ENCODE peak calls at places on chromosomes 11 and 22, in six cellular contexts. B, H, S, V, Z and J are unnamed samples.
A peak's percentile ranks its signal among the peaks of the same experiment; 100 is the strongest.

GRCh38 chr11:126601550-126602215 is 246.2 kb downstream of the ST3GAL4 start:
- DNase-seq in B (no peak), S (no peak), Z (no peak), V (no peak), H (no peak), J (no peak)

GRCh38 chr22:21009638-21010425 is 5.1 kb upstream of the P2RX6 start:
- DNase-seq in Z (no peak), H (no peak), S (no peak), V (no peak), B (peak; percentile 23), J (no peak)

GRCh38 chr22:45197606-45198462 is 34.1 kb downstream of the NUP50 start:
- DNase-seq in H (no peak), S (peak; percentile 10), V (no peak), Z (no peak), B (no peak), J (no peak)

GRCh38 chr22:31616315-31616980 is 45.6 kb downstream of the PISD start:
- DNase-seq in V (no peak), S (no peak), Z (no peak), B (peak; percentile 66), H (peak; percentile 43), J (no peak)

GRCh38 chr11:77073328-77074001 is 6.7 kb downstream of the CAPN5 start:
- DNase-seq in Z (peak; percentile 79), V (peak; percentile 83), H (peak; percentile 47), S (peak; percentile 96), B (peak; percentile 75), J (peak; percentile 98)

GRCh38 chr11:74783241-74783871 is 34.7 kb downstream of the RNF169 start:
- DNase-seq in H (peak; percentile 34), Z (no peak), V (no peak), B (no peak), S (no peak), J (no peak)

GRCh38 chr22:30969532-30970355 is 679 bp downstream of the TUG1 start:
- DNase-seq in B (peak; percentile 79), S (no peak), H (peak; percentile 27), V (peak; percentile 38), Z (no peak), J (peak; percentile 64)

GRCh38 chr11:69919659-69920499 is 100.7 kb upstream of the FGF3 start:
- DNase-seq in Z (no peak), V (no peak), S (peak; percentile 14), H (no peak), B (peak; percentile 19), J (peak; percentile 35)

GRCh38 chr11:70510571-70510970 is 112.2 kb downstream of the CTTN start:
- DNase-seq in H (no peak), V (peak; percentile 5), B (no peak), Z (no peak), S (no peak), J (no peak)

GRCh38 chr22:45534339-45535192 is 31.9 kb downstream of the FBLN1 start:
- DNase-seq in S (peak; percentile 57), V (no peak), Z (no peak), H (no peak), B (no peak), J (peak; percentile 82)

GRCh38 chr11:92226331-92227232 is 2.0 kb downstream of the FAT3 start:
- DNase-seq in H (no peak), S (peak; percentile 14), V (no peak), B (peak; percentile 77), Z (peak; percentile 13), J (no peak)

GRCh38 chr11:107076832-107077231 is 58.6 kb upstream of the GUCY1A2 start:
- DNase-seq in S (no peak), H (no peak), V (no peak), Z (no peak), B (no peak), J (no peak)

GRCh38 chr22:30290679-30291333 is 1.5 kb upstream of the CASTOR1 start:
- DNase-seq in V (peak; percentile 86), B (peak; percentile 92), H (peak; percentile 38), S (peak; percentile 94), Z (peak; percentile 84), J (peak; percentile 97)

GRCh38 chr22:35727436-35727835 is 9.8 kb downstream of the APOL5 start:
- DNase-seq in V (no peak), Z (no peak), B (no peak), S (no peak), H (no peak), J (no peak)

GRCh38 chr11:114108501-114109205 is 49.1 kb downstream of the ZBTB16 start:
- DNase-seq in B (no peak), V (no peak), Z (no peak), S (no peak), H (no peak), J (peak; percentile 59)

GRCh38 chr11:114110948-114111347 is 51.4 kb downstream of the ZBTB16 start:
- DNase-seq in B (no peak), V (no peak), H (peak; percentile 22), Z (peak; percentile 40), S (peak; percentile 77), J (no peak)

GRCh38 chr11:114110123-114110522 is 50.6 kb downstream of the ZBTB16 start:
- DNase-seq in B (no peak), V (no peak), Z (no peak), S (no peak), H (no peak), J (peak; percentile 37)

GRCh38 chr11:114111369-114112042 is 52.0 kb downstream of the ZBTB16 start:
- DNase-seq in Z (no peak), B (no peak), V (no peak), S (no peak), H (no peak), J (no peak)

DNA sequence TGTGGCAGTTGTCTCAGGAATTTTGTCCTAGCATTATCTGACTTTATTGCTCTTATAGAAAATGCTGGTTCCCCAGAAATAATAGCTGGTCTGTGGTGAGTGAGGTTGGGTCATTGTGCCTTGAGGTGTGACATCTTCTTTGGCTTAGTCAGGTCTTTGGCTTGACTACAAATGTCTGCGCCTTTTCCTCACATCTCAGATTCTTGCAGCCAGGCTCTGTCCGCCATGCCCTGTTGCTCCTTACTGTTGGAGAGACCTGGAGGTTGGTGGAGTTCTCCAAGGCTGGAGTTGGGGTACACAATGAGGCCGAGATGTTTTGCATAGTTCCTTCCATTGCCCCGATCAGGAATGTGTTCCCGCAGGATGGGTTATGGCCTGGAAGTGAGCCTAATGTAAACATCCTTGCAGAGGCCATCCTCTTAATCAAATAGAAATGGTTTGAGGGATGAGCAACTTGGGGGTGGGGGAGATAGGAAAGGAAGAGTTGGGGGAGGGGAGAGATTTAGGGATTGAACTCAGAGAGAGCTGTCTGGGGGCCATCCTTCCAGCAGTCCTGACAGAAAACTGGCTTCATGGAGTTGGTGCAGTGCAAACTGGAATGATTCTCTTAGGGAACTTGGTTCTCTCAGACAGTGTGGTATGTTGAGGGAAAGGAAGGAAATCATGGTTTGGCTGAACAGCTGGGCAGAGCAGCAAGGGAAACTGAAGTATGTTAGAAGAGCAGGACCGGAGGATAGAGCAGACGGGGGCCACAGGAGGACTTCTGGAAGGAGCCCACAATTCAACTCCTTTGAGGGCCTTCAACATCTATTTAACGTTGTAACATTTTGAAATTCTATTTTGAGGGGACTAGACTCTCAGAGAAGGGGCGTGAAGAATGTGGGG is 49.9 kb downstream of the ZBTB16 start:
- DNase-seq in S (no peak), V (no peak), H (no peak), Z (no peak), B (no peak), J (peak; percentile 52)
- H3K4me1 ChIP-seq in S (peaks cover 18% of the 10 kb centered on the region), V (peaks cover 100% of the 10 kb centered on the region), H (no peaks in the 10 kb centered on the region), Z (peaks cover 31% of the 10 kb centered on the region), B (peaks cover 43% of the 10 kb centered on the region), J (peaks cover 81% of the 10 kb centered on the region)

GRCh38 chr11:5452712-5453111 is 3.6 kb downstream of the OR51I2 start:
- DNase-seq in H (no peak), Z (no peak), B (no peak), S (no peak), V (no peak), J (no peak)
- TF ChIP-seq CTCF in H (no peak), Z (no peak), B (no peak), S (no peak), V (no peak), J (no peak)

GRCh38 chr11:117871784-117872183 is 4.7 kb downstream of the FXYD6 start:
- DNase-seq in B (no peak), S (no peak), H (no peak), Z (no peak), V (no peak), J (no peak)

GRCh38 chr11:117870176-117870952 is 6.1 kb downstream of the FXYD6 start:
- DNase-seq in V (no peak), Z (no peak), H (no peak), B (peak; percentile 37), S (no peak), J (no peak)

GRCh38 chr11:117872962-117873827 is 3.3 kb downstream of the FXYD6 start:
- DNase-seq in H (no peak), V (no peak), B (no peak), Z (no peak), S (no peak), J (no peak)

GRCh38 chr11:117872420-117872961 is 4.0 kb downstream of the FXYD6 start:
- DNase-seq in Z (no peak), B (peak; percentile 27), H (no peak), V (peak; percentile 47), S (peak; percentile 79), J (peak; percentile 90)

GRCh38 chr11:117871160-117871559 is 5.3 kb downstream of the FXYD6 start:
- DNase-seq in H (no peak), S (no peak), Z (no peak), V (no peak), B (no peak), J (no peak)
- H3K4me1 ChIP-seq in H (no peaks in the 10 kb centered on the region), S (peaks cover 41% of the 10 kb centered on the region), Z (peaks cover 15% of the 10 kb centered on the region), V (peaks cover 98% of the 10 kb centered on the region), B (peaks cover 2% of the 10 kb centered on the region), J (peaks cover 87% of the 10 kb centered on the region)

DNA sequence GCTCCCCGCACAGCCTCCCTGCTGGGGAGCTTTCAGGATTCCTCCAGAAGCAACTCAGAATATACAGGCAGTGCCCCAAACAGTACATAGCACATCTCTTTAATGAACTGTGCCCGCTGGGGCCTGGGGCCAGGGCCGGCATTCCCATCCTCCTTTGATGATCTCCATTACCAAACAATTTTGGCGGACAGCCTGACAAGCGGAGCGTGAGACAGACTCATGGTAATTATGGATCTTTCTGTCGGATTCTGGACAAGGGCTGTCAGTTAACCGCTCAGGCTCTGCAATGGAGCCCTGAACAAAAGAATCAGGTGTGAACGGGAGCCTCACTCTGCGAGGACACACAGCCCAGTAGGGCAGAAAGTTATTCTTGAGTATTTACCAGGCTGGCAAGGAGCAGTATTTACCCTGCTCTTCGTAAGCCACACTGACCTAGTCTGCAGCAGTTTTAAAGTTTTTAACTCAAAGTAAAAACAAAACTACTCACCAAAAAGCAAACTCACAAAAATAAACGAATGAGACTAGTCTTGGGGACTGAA is 174.0 kb downstream of the TBC1D22A start:
- DNase-seq in S (no peak), B (no peak), H (no peak), V (no peak), Z (no peak), J (no peak)
- TF ChIP-seq CTCF in S (no peak), B (no peak), H (no peak), V (no peak), Z (no peak), J (no peak)